ENCODE peak calls at places on chromosomes 6 and 20, in ten cellular contexts. R is aorta; E is thoracic aorta; S is immature natural killer cell; A is tibial nerve; X is KG1; C is nephron progenitor cell; L is IMR-90; Q is stimulated activated CD4-positive, alpha-beta T cell treated with anti-CD3 and anti-CD28 coated beads, TNF-alpha, amount 100 ng/mL, for 4 hours; K is HCT116. B is an unnamed sample.

GRCh38 chr6:156767603-156768467 is 9.3 kb upstream of the ARID1B start:
- DNase-seq in C (no peak), E (no peak), A (no peak), Q (no peak), X (no peak), K (no peak), R (no peak), L (peak), S (no peak), B (no peak)

GRCh38 chr6:165664553-165665383 is 1.7 kb upstream of the PDE10A start:
- DNase-seq in R (no peak), L (no peak), Q (no peak), A (no peak), S (no peak), K (no peak), C (peak), E (no peak), X (no peak), B (no peak)

GRCh38 chr20:21156266-21156665 is 30.4 kb downstream of the KIZ start:
- DNase-seq in S (no peak), R (no peak), A (no peak), K (no peak), X (no peak), Q (no peak), L (peak), E (no peak), C (no peak), B (no peak)

GRCh38 chr20:2298116-2298515 is 2.3 kb downstream of the TGM3 start:
- DNase-seq in K (no peak), R (no peak), A (no peak), X (no peak), S (no peak), Q (no peak), E (no peak), L (no peak), C (no peak), B (no peak)

GRCh38 chr6:143823463-143824006 is 19.6 kb upstream of the LTV1 start:
- DNase-seq in C (no peak), E (no peak), L (peak), S (no peak), K (no peak), X (no peak), A (no peak), Q (no peak), R (no peak), B (no peak)

GRCh38 chr6:16674666-16675392 is 86.4 kb downstream of the ATXN1 start:
- DNase-seq in A (no peak), Q (no peak), X (no peak), K (no peak), E (no peak), R (no peak), C (no peak), L (peak), S (no peak), B (no peak)

GRCh38 chr6:166586424-166587156 is at the start of gene RAMACL:
- DNase-seq in C (peak), S (peak), R (no peak), A (no peak), Q (no peak), E (no peak), K (peak), L (no peak), X (no peak), B (no peak)

GRCh38 chr20:32028647-32029372 is 18.6 kb downstream of the CCM2L start:
- DNase-seq in K (no peak), S (no peak), L (no peak), R (no peak), X (no peak), Q (no peak), E (no peak), C (peak), A (no peak), B (no peak)

GRCh38 chr6:24766685-24767462 is 7.9 kb upstream of the GMNN start:
- DNase-seq in X (no peak), S (peak), R (no peak), E (no peak), K (no peak), L (peak), C (no peak), A (no peak), Q (no peak), B (no peak)

GRCh38 chr20:18545566-18545965 is 21.7 kb upstream of the SMIM26 start:
- DNase-seq in K (no peak), A (no peak), E (no peak), C (no peak), Q (no peak), R (no peak), S (no peak), L (no peak), X (no peak), B (no peak)